ENCODE peak calls at places on chromosomes 12 and 14, in eight cellular contexts. H is IMR-90; J is ovary; N is CD4-positive, alpha-beta memory T cell; U is heart right ventricle; L is fibroblast of lung; C is DND-41; G is suprapubic skin. I is an unnamed sample.

GRCh38 chr14:75771614-75772013 is 110.6 kb downstream of the TTLL5 start:
- DNase-seq in J (no peak), G (no peak), H (no peak), U (no peak), L (no peak), C (no peak), N (no peak), I (no peak)

GRCh38 chr14:101965145-101965531 is 765 bp downstream of the DYNC1H1 start:
- DNase-seq in H (peak; percentile 57), J (peak; percentile 54), N (peak; percentile 63), L (peak; percentile 55), U (peak; percentile 68), G (peak; percentile 80), C (peak; percentile 72), I (peak; percentile 44)

GRCh38 chr12:57188090-57188425 is 28.5 kb upstream of the NXPH4 start:
- DNase-seq in G (no peak), U (no peak), J (no peak), N (no peak), C (no peak), L (no peak), H (no peak), I (no peak)

GRCh38 chr12:123748661-123749060 is 13.4 kb upstream of the DNAH10 start:
- DNase-seq in L (peak; percentile 64), H (peak; percentile 49), J (no peak), U (no peak), G (no peak), C (no peak), N (no peak), I (no peak)

GRCh38 chr12:45343269-45344051 is 127.6 kb downstream of the ANO6 start:
- DNase-seq in J (no peak), C (no peak), H (peak; percentile 63), U (peak; percentile 35), N (no peak), G (no peak), L (peak; percentile 56), I (no peak)

GRCh38 chr12:6614513-6615177 is 7.5 kb upstream of the CHD4 start:
- DNase-seq in U (no peak), N (no peak), G (no peak), H (no peak), L (no peak), J (no peak), C (no peak), I (no peak)

GRCh38 chr12:68180792-68181744 is 21.5 kb upstream of the IFNG start:
- DNase-seq in U (no peak), L (peak; percentile 20), H (no peak), G (no peak), J (no peak), N (peak; percentile 63), C (peak; percentile 61), I (peak; percentile 43)

GRCh38 chr12:4379410-4379809 is at the start of gene FGF23:
- DNase-seq in C (no peak), J (no peak), U (peak; percentile 17), G (no peak), L (peak; percentile 9), N (no peak), H (peak; percentile 41), I (no peak)

GRCh38 chr12:9647825-9648700 is 21.4 kb upstream of the CLEC2D start:
- DNase-seq in G (peak; percentile 81), N (peak; percentile 96), L (peak; percentile 83), J (peak; percentile 81), C (peak; percentile 93), U (peak; percentile 83), H (peak; percentile 69), I (peak; percentile 91)

GRCh38 chr12:50642035-50642451 is 121.9 kb upstream of the ATF1 start:
- DNase-seq in C (no peak), U (no peak), J (no peak), L (peak; percentile 94), H (peak; percentile 89), N (no peak), G (no peak), I (no peak)

GRCh38 chr12:110585231-110585799 is 2.2 kb upstream of the PPTC7 start:
- DNase-seq in U (no peak), N (peak; percentile 51), H (peak; percentile 32), C (peak; percentile 61), G (no peak), J (no peak), L (peak; percentile 49), I (no peak)

GRCh38 chr12:58819945-58820344 is 100.4 kb downstream of the LRIG3 start:
- DNase-seq in N (no peak), H (no peak), J (no peak), U (no peak), G (no peak), L (peak; percentile 23), C (no peak), I (no peak)

GRCh38 chr12:100851637-100852036 is 57.1 kb downstream of the ANO4 start:
- DNase-seq in L (no peak), U (no peak), J (no peak), G (no peak), H (no peak), N (no peak), C (no peak), I (no peak)

GRCh38 chr14:105865904-105866840 is 339.8 kb downstream of the TMEM121 start:
- DNase-seq in C (no peak), N (no peak), L (no peak), J (peak; percentile 4), U (no peak), G (peak; percentile 40), H (no peak), I (no peak)
- H3K9me3 ChIP-seq in C (no peaks in the 10 kb centered on the region), N (no peaks in the 10 kb centered on the region), L (no peaks in the 10 kb centered on the region), J (no peaks in the 10 kb centered on the region), U (no peaks in the 10 kb centered on the region), G (peaks cover 7% of the 10 kb centered on the region), H (peaks cover 49% of the 10 kb centered on the region), I (no peaks in the 10 kb centered on the region)

GRCh38 chr14:34474187-34474679 is 12.2 kb upstream of the SPTSSA start:
- DNase-seq in H (no peak), U (no peak), J (no peak), L (no peak), N (no peak), G (no peak), C (no peak), I (no peak)

GRCh38 chr14:34484726-34485125 is 22.7 kb upstream of the SPTSSA start:
- DNase-seq in H (no peak), C (no peak), U (no peak), L (no peak), J (no peak), G (peak; percentile 5), N (no peak), I (no peak)

GRCh38 chr14:34482463-34482862 is 20.4 kb upstream of the SPTSSA start:
- DNase-seq in H (no peak), U (no peak), G (no peak), C (no peak), L (no peak), N (no peak), J (no peak), I (no peak)

GRCh38 chr14:34475163-34475562 is 13.1 kb upstream of the SPTSSA start:
- DNase-seq in N (no peak), L (no peak), C (no peak), U (no peak), J (no peak), H (no peak), G (no peak), I (no peak)

DNA sequence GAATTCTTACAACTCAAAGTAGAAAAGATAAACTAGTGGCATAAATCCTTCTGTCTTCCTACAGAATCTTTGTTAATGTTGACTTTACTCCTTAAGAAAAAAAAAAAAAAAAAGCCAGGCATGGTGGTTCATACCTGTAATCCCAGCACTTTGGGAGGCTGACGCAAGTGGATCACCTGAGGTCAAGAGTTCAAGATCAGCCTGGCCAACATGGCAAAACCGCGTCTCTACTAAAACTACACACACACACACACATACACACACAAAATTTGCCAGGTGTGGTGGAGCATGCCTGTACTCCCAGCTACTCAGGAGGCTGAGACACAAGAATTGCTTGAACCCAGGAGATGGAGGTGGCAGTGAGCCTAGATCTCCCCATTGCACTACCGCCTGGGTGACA is 17.7 kb upstream of the SPTSSA start:
- DNase-seq in L (no peak), H (no peak), C (no peak), U (no peak), N (no peak), J (no peak), G (peak; percentile 11), I (no peak)
- H3K4me1 ChIP-seq in L (no peaks in the 10 kb centered on the region), H (no peaks in the 10 kb centered on the region), C (no peaks in the 10 kb centered on the region), U (no peaks in the 10 kb centered on the region), N (no peaks in the 10 kb centered on the region), J (no peaks in the 10 kb centered on the region), G (no peaks in the 10 kb centered on the region), I (no peaks in the 10 kb centered on the region)

GRCh38 chr14:25274529-25274928 is 224.6 kb upstream of the STXBP6 start:
- DNase-seq in U (no peak), G (no peak), H (no peak), N (no peak), C (no peak), L (no peak), J (no peak), I (no peak)
- H3K9me3 ChIP-seq in U (no peaks in the 10 kb centered on the region), G (no peaks in the 10 kb centered on the region), H (peaks cover 2% of the 10 kb centered on the region), N (no peaks in the 10 kb centered on the region), C (no peaks in the 10 kb centered on the region), L (no peaks in the 10 kb centered on the region), J (no peaks in the 10 kb centered on the region), I (no peaks in the 10 kb centered on the region)

DNA sequence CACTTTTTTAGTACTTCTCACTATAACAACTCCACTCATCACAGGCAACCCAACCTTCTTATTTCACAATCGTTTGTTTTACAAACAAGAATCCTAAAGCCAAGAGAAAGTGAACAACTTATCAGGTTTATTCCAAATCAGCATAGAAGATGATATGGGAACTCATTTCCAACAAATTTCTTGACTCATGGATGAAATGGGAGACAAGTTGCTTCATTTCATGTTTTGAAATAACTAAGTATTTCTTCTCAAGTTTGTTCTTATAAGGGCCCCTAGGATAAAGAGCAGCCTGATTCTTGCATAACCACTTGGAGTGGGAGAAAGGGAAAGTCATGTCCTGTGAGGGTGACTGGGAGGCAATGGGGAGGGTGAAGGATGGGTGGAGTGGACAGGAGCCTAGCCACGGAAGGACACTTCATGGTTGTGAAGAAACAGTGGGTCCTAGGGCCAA is 168.3 kb downstream of the DUSP6 start:
- DNase-seq in U (peak; percentile 20), C (no peak), L (no peak), N (no peak), H (peak; percentile 72), J (no peak), G (peak; percentile 85), I (no peak)
- H3K4me1 ChIP-seq in U (peaks cover 10% of the 10 kb centered on the region), C (peaks cover 35% of the 10 kb centered on the region), L (no peaks in the 10 kb centered on the region), N (peaks cover 7% of the 10 kb centered on the region), H (peaks cover 2% of the 10 kb centered on the region), J (no peaks in the 10 kb centered on the region), G (peaks cover 43% of the 10 kb centered on the region), I (peaks cover 5% of the 10 kb centered on the region)

DNA sequence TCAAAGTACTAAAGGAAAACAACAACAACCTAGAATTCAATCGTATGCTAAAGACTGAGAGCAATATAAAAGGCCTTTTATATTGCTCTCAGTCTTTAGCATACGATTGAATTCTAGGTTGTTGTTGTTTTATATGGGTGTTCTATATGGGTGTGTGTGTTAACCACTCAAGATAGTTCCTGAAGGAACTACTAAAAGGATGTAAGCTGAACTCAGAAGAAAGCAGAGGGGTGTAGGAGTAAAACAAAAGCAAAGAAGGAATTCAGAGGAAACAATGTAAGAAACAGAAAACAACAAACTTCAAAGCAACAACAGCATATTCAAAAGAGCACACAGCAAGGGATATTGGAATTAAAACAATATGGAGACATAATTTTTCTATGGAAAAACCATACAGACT is 5.4 kb downstream of the ZNF891 start:
- DNase-seq in H (no peak), J (no peak), G (no peak), U (no peak), N (no peak), L (no peak), C (no peak), I (no peak)
- H3K9me3 ChIP-seq in H (peaks cover 62% of the 10 kb centered on the region), J (peaks cover 62% of the 10 kb centered on the region), G (peaks cover 63% of the 10 kb centered on the region), U (peaks cover 18% of the 10 kb centered on the region), N (peaks cover 52% of the 10 kb centered on the region), L (no peaks in the 10 kb centered on the region), C (peaks cover 94% of the 10 kb centered on the region), I (peaks cover 94% of the 10 kb centered on the region)

I was measured in naive thymus-derived CD4-positive, alpha-beta T cell.